ENCODE peak calls at places on chromosome 12, in seven cellular contexts. One of them, this sample, is unnamed.

GRCh38 chr12:68178774-68179439 is 19.4 kb upstream of the IFNG start:
- DNase-seq in CD8-positive, alpha-beta T cell: no peak
- DNase-seq in left lung: no peak
- DNase-seq in GM06990: no peak
- DNase-seq in OCI-LY7: no peak
- DNase-seq in A549: no peak
- DNase-seq in cardiac fibroblast: no peak
- DNase-seq in this sample: no peak

GRCh38 chr12:47742253-47742825 is 16.3 kb downstream of the RAPGEF3 start:
- DNase-seq in CD8-positive, alpha-beta T cell: peak
- DNase-seq in left lung: peak
- DNase-seq in GM06990: no peak
- DNase-seq in OCI-LY7: peak
- DNase-seq in A549: peak
- DNase-seq in cardiac fibroblast: peak
- DNase-seq in this sample: no peak

GRCh38 chr12:81034926-81035325 is 43.0 kb upstream of the ACSS3 start:
- DNase-seq in CD8-positive, alpha-beta T cell: no peak
- DNase-seq in left lung: no peak
- DNase-seq in GM06990: no peak
- DNase-seq in OCI-LY7: no peak
- DNase-seq in A549: no peak
- DNase-seq in cardiac fibroblast: no peak
- DNase-seq in this sample: no peak

GRCh38 chr12:94593822-94594442 is 56.4 kb downstream of the TMCC3 start:
- DNase-seq in CD8-positive, alpha-beta T cell: no peak
- DNase-seq in left lung: no peak
- DNase-seq in GM06990: no peak
- DNase-seq in OCI-LY7: no peak
- DNase-seq in A549: no peak
- DNase-seq in cardiac fibroblast: no peak
- DNase-seq in this sample: no peak

GRCh38 chr12:107374136-107374535 is 280.8 kb upstream of the CRY1 start:
- DNase-seq in CD8-positive, alpha-beta T cell: no peak
- DNase-seq in left lung: no peak
- DNase-seq in GM06990: no peak
- DNase-seq in OCI-LY7: peak
- DNase-seq in A549: no peak
- DNase-seq in cardiac fibroblast: no peak
- DNase-seq in this sample: no peak

GRCh38 chr12:69366796-69367195 is 7.3 kb downstream of the YEATS4 start:
- DNase-seq in CD8-positive, alpha-beta T cell: no peak
- DNase-seq in left lung: no peak
- DNase-seq in GM06990: no peak
- DNase-seq in OCI-LY7: no peak
- DNase-seq in A549: no peak
- DNase-seq in cardiac fibroblast: no peak
- DNase-seq in this sample: no peak

GRCh38 chr12:65324551-65324950 is 46.1 kb downstream of the MSRB3 start:
- DNase-seq in CD8-positive, alpha-beta T cell: no peak
- DNase-seq in left lung: no peak
- DNase-seq in GM06990: no peak
- DNase-seq in OCI-LY7: no peak
- DNase-seq in A549: no peak
- DNase-seq in cardiac fibroblast: no peak
- DNase-seq in this sample: no peak

GRCh38 chr12:46373303-46374182 is 970 bp upstream of the SLC38A2 start:
- DNase-seq in CD8-positive, alpha-beta T cell: peak
- DNase-seq in left lung: peak
- DNase-seq in GM06990: peak
- DNase-seq in OCI-LY7: peak
- DNase-seq in A549: peak
- DNase-seq in cardiac fibroblast: peak
- DNase-seq in this sample: peak

GRCh38 chr12:5965950-5966383 is 20.9 kb upstream of the ANO2 start:
- DNase-seq in CD8-positive, alpha-beta T cell: peak
- DNase-seq in left lung: no peak
- DNase-seq in GM06990: no peak
- DNase-seq in OCI-LY7: peak
- DNase-seq in A549: peak
- DNase-seq in cardiac fibroblast: peak
- DNase-seq in this sample: no peak

GRCh38 chr12:78002878-78003277 is 172.2 kb downstream of the NAV3 start:
- DNase-seq in CD8-positive, alpha-beta T cell: no peak
- DNase-seq in left lung: no peak
- DNase-seq in GM06990: no peak
- DNase-seq in OCI-LY7: peak
- DNase-seq in A549: no peak
- DNase-seq in cardiac fibroblast: peak
- DNase-seq in this sample: no peak

GRCh38 chr12:93197067-93197593 is 180.6 kb upstream of the NUDT4 start:
- DNase-seq in CD8-positive, alpha-beta T cell: no peak
- DNase-seq in left lung: no peak
- DNase-seq in GM06990: no peak
- DNase-seq in OCI-LY7: no peak
- DNase-seq in A549: no peak
- DNase-seq in cardiac fibroblast: peak
- DNase-seq in this sample: no peak

GRCh38 chr12:72723732-72724131 is 451.6 kb downstream of the TRHDE start:
- DNase-seq in CD8-positive, alpha-beta T cell: no peak
- DNase-seq in left lung: no peak
- DNase-seq in GM06990: no peak
- DNase-seq in OCI-LY7: no peak
- DNase-seq in A549: no peak
- DNase-seq in cardiac fibroblast: no peak
- DNase-seq in this sample: no peak

GRCh38 chr12:75661927-75662326 is 150.5 kb upstream of the KRR1 start:
- DNase-seq in CD8-positive, alpha-beta T cell: no peak
- DNase-seq in left lung: no peak
- DNase-seq in GM06990: no peak
- DNase-seq in OCI-LY7: no peak
- DNase-seq in A549: no peak
- DNase-seq in cardiac fibroblast: peak
- DNase-seq in this sample: no peak

GRCh38 chr12:127280393-127281275 is 986.3 kb upstream of the TMEM132C start:
- DNase-seq in CD8-positive, alpha-beta T cell: peak
- DNase-seq in left lung: no peak
- DNase-seq in GM06990: peak
- DNase-seq in OCI-LY7: peak
- DNase-seq in A549: peak
- DNase-seq in cardiac fibroblast: no peak
- DNase-seq in this sample: peak

GRCh38 chr12:50764861-50765324 is 992 bp downstream of the ATF1 start:
- DNase-seq in CD8-positive, alpha-beta T cell: peak
- DNase-seq in left lung: no peak
- DNase-seq in GM06990: no peak
- DNase-seq in OCI-LY7: peak
- DNase-seq in A549: peak
- DNase-seq in cardiac fibroblast: peak
- DNase-seq in this sample: peak

GRCh38 chr12:123233505-123234299 is 466 bp downstream of the MTRFR start:
- DNase-seq in CD8-positive, alpha-beta T cell: no peak
- DNase-seq in left lung: no peak
- DNase-seq in GM06990: peak
- DNase-seq in OCI-LY7: peak
- DNase-seq in A549: no peak
- DNase-seq in cardiac fibroblast: no peak
- DNase-seq in this sample: no peak

GRCh38 chr12:59660148-59660547 is 64.3 kb downstream of the SLC16A7 start:
- DNase-seq in CD8-positive, alpha-beta T cell: no peak
- DNase-seq in left lung: no peak
- DNase-seq in GM06990: no peak
- DNase-seq in OCI-LY7: no peak
- DNase-seq in A549: no peak
- DNase-seq in cardiac fibroblast: peak
- DNase-seq in this sample: no peak

GRCh38 chr12:130401703-130402102 is 64.0 kb downstream of the PIWIL1 start:
- DNase-seq in CD8-positive, alpha-beta T cell: no peak
- DNase-seq in left lung: no peak
- DNase-seq in GM06990: no peak
- DNase-seq in OCI-LY7: no peak
- DNase-seq in A549: peak
- DNase-seq in cardiac fibroblast: no peak
- DNase-seq in this sample: no peak

GRCh38 chr12:3315201-3315661 is 175.8 kb upstream of the PRMT8 start:
- DNase-seq in CD8-positive, alpha-beta T cell: no peak
- DNase-seq in left lung: no peak
- DNase-seq in GM06990: no peak
- DNase-seq in OCI-LY7: no peak
- DNase-seq in A549: no peak
- DNase-seq in cardiac fibroblast: peak
- DNase-seq in this sample: no peak

GRCh38 chr12:131364903-131365820 is 345.7 kb upstream of the SFSWAP start:
- DNase-seq in CD8-positive, alpha-beta T cell: no peak
- DNase-seq in left lung: no peak
- DNase-seq in GM06990: no peak
- DNase-seq in OCI-LY7: no peak
- DNase-seq in A549: no peak
- DNase-seq in cardiac fibroblast: no peak
- DNase-seq in this sample: no peak

GRCh38 chr12:91113621-91114020 is 2.3 kb upstream of the LUM start:
- DNase-seq in CD8-positive, alpha-beta T cell: no peak
- DNase-seq in left lung: no peak
- DNase-seq in GM06990: no peak
- DNase-seq in OCI-LY7: no peak
- DNase-seq in A549: no peak
- DNase-seq in cardiac fibroblast: no peak
- DNase-seq in this sample: no peak

DNA sequence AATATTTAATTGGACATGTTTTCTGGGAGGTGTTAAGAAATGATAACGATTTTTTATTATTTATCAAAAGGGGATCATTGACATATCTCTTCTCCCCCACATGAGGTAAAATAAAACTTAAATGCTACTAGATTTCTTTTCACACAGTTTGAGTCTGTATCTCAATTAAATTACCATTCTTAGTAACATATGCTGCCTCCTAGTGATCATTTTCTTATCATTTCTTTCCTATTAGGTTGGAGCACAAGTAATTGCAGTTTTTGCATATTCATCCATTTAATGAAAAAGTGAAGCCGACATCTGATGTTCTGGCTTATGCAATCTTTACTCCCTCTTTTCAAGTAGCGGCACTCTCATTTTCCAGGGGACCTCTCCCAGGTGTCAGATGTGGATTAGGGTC is 24.9 kb downstream of the PUS7L start:
- DNase-seq in CD8-positive, alpha-beta T cell: no peak
- DNase-seq in left lung: no peak
- DNase-seq in GM06990: no peak
- DNase-seq in OCI-LY7: no peak
- DNase-seq in A549: no peak
- DNase-seq in cardiac fibroblast: no peak
- DNase-seq in this sample: no peak
- TF ChIP-seq CTCF in CD8-positive, alpha-beta T cell: no peak
- TF ChIP-seq CTCF in left lung: no peak
- TF ChIP-seq CTCF in GM06990: no peak
- TF ChIP-seq CTCF in OCI-LY7: peak
- TF ChIP-seq CTCF in A549: no peak
- TF ChIP-seq CTCF in cardiac fibroblast: no peak
- TF ChIP-seq CTCF in this sample: no peak

DNA sequence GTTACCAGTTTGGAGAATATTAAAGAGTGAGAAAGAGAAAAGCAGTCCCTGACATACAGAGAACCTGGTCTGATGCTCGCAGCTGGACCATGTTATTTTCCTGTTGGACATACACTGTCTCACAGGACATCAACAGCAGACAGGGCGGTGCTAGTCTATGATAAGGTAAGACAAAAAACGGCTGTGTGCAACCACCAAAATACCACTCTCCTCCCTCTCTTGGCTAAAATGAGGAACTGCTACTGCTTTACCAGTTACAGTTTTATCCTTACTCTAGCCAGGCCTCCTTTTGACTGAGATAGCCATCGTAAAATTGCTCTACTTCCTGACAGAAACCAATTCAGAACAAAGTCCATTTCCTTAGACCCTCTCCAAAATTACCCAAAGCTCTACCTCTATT is 47.0 kb upstream of the ERGIC2 start:
- DNase-seq in CD8-positive, alpha-beta T cell: no peak
- DNase-seq in left lung: no peak
- DNase-seq in GM06990: peak
- DNase-seq in OCI-LY7: peak
- DNase-seq in A549: no peak
- DNase-seq in cardiac fibroblast: peak
- DNase-seq in this sample: no peak
- TF ChIP-seq CTCF in CD8-positive, alpha-beta T cell: peak
- TF ChIP-seq CTCF in left lung: no peak
- TF ChIP-seq CTCF in GM06990: peak
- TF ChIP-seq CTCF in OCI-LY7: peak
- TF ChIP-seq CTCF in A549: no peak
- TF ChIP-seq CTCF in cardiac fibroblast: peak
- TF ChIP-seq CTCF in this sample: no peak

GRCh38 chr12:62800707-62801400 is 134.1 kb downstream of the PPM1H start:
- DNase-seq in CD8-positive, alpha-beta T cell: no peak
- DNase-seq in left lung: no peak
- DNase-seq in GM06990: no peak
- DNase-seq in OCI-LY7: no peak
- DNase-seq in A549: no peak
- DNase-seq in cardiac fibroblast: no peak
- DNase-seq in this sample: no peak

GRCh38 chr12:62801796-62802195 is 133.2 kb downstream of the PPM1H start:
- DNase-seq in CD8-positive, alpha-beta T cell: no peak
- DNase-seq in left lung: no peak
- DNase-seq in GM06990: no peak
- DNase-seq in OCI-LY7: no peak
- DNase-seq in A549: no peak
- DNase-seq in cardiac fibroblast: no peak
- DNase-seq in this sample: no peak

GRCh38 chr12:62803756-62804155 is 131.2 kb downstream of the PPM1H start:
- DNase-seq in CD8-positive, alpha-beta T cell: no peak
- DNase-seq in left lung: no peak
- DNase-seq in GM06990: no peak
- DNase-seq in OCI-LY7: no peak
- DNase-seq in A549: no peak
- DNase-seq in cardiac fibroblast: no peak
- DNase-seq in this sample: no peak

GRCh38 chr12:62802321-62802720 is 132.6 kb downstream of the PPM1H start:
- DNase-seq in CD8-positive, alpha-beta T cell: no peak
- DNase-seq in left lung: no peak
- DNase-seq in GM06990: no peak
- DNase-seq in OCI-LY7: no peak
- DNase-seq in A549: no peak
- DNase-seq in cardiac fibroblast: no peak
- DNase-seq in this sample: no peak

DNA sequence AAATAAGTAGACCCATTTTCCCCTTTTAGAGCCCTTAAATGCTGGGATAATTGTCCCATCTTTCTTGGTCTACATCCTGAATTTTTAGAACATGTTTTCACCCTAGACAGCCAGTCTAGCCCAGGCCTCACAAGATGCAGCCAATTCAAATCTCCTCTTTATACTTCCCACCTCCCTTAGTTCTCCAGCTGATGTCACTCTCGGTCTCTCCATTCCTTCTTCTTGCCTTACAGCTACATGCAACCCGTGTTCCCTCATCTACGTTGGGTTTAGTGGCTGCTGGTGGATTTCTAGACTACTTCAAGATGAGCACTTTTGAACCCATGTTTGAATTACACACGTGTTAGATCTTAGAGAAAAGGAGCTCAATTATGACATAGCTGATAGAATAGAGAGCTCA is 132.0 kb downstream of the PPM1H start:
- DNase-seq in CD8-positive, alpha-beta T cell: no peak
- DNase-seq in left lung: no peak
- DNase-seq in GM06990: no peak
- DNase-seq in OCI-LY7: no peak
- DNase-seq in A549: no peak
- DNase-seq in cardiac fibroblast: peak
- DNase-seq in this sample: no peak
- TF ChIP-seq CTCF in CD8-positive, alpha-beta T cell: no peak
- TF ChIP-seq CTCF in left lung: no peak
- TF ChIP-seq CTCF in GM06990: no peak
- TF ChIP-seq CTCF in OCI-LY7: no peak
- TF ChIP-seq CTCF in A549: peak
- TF ChIP-seq CTCF in cardiac fibroblast: no peak
- TF ChIP-seq CTCF in this sample: no peak

GRCh38 chr12:2183556-2184541 is 131.1 kb downstream of the CACNA1C start:
- DNase-seq in CD8-positive, alpha-beta T cell: no peak
- DNase-seq in left lung: no peak
- DNase-seq in GM06990: no peak
- DNase-seq in OCI-LY7: peak
- DNase-seq in A549: no peak
- DNase-seq in cardiac fibroblast: peak
- DNase-seq in this sample: no peak
- TF ChIP-seq CTCF in CD8-positive, alpha-beta T cell: no peak
- TF ChIP-seq CTCF in left lung: no peak
- TF ChIP-seq CTCF in GM06990: no peak
- TF ChIP-seq CTCF in OCI-LY7: peak
- TF ChIP-seq CTCF in A549: no peak
- TF ChIP-seq CTCF in cardiac fibroblast: peak
- TF ChIP-seq CTCF in this sample: no peak